ENCODE peak calls at places on chromosomes 11 and 22, in ten cellular contexts. U is GM20000; F is HL-60; P is activated CD4-positive, CD25-positive, alpha-beta regulatory T cell; A is NCI-H524; O is psoas muscle; Y is fibroblast of pulmonary artery; N is ureter; G is fibroblast of mammary gland; R is DMS153. Q is an unnamed sample.

GRCh38 chr11:116170526-116171120 is 602.2 kb downstream of the BUD13 start:
- DNase-seq in U (no peak), F (no peak), P (no peak), A (peak), O (no peak), Y (no peak), N (no peak), G (no peak), R (no peak), Q (peak)

GRCh38 chr11:57071829-57072228 is 83.1 kb downstream of the OR5AK2 start:
- DNase-seq in U (no peak), F (no peak), P (no peak), A (no peak), O (no peak), Y (peak), N (no peak), G (peak), R (no peak), Q (no peak)

GRCh38 chr11:12288212-12288933 is 89.0 kb upstream of the PARVA start:
- DNase-seq in U (peak), F (no peak), P (no peak), A (peak), O (peak), Y (peak), N (peak), G (peak), R (peak), Q (peak)

GRCh38 chr22:49754674-49755590 is 72.7 kb downstream of the BRD1 start:
- DNase-seq in U (no peak), F (no peak), P (no peak), A (no peak), O (peak), Y (no peak), N (no peak), G (no peak), R (peak), Q (no peak)

GRCh38 chr11:74650498-74650897 is 58.1 kb downstream of the POLD3 start:
- DNase-seq in U (no peak), F (no peak), P (no peak), A (no peak), O (peak), Y (peak), N (no peak), G (peak), R (no peak), Q (no peak)

GRCh38 chr11:85941380-85941973 is 86.3 kb downstream of the CCDC83 start:
- DNase-seq in U (peak), F (no peak), P (no peak), A (peak), O (peak), Y (peak), N (peak), G (peak), R (no peak), Q (no peak)

GRCh38 chr11:30016588-30017363 is at the start of gene KCNA4:
- DNase-seq in U (peak), F (no peak), P (no peak), A (peak), O (no peak), Y (peak), N (no peak), G (no peak), R (no peak), Q (no peak)

GRCh38 chr11:8329336-8329735 is 65.7 kb upstream of the LMO1 start:
- DNase-seq in U (no peak), F (no peak), P (no peak), A (no peak), O (no peak), Y (no peak), N (no peak), G (no peak), R (no peak), Q (no peak)

GRCh38 chr11:104385884-104386283 is 221.9 kb upstream of the PDGFD start:
- DNase-seq in U (no peak), F (no peak), P (no peak), A (no peak), O (no peak), Y (no peak), N (no peak), G (no peak), R (no peak), Q (no peak)

Q was measured in left colon.